ENCODE peak calls at places on chromosomes 5 and 9, in four cellular contexts. P is mesenchymal stem cell, X is IMR-90, A is PC-3. O is an unnamed sample.

GRCh38 chr5:1734271-1734907 is 65.2 kb downstream of the MRPL36 start:
- DNase-seq in P (no peak), X (no peak), A (no peak), O (no peak)

GRCh38 chr5:1167728-1168709 is 33.4 kb upstream of the SLC6A19 start:
- DNase-seq in P (peak), X (peak), A (peak), O (peak)

GRCh38 chr5:83255268-83255667 is 177.9 kb downstream of the XRCC4 start:
- DNase-seq in P (no peak), X (peak), A (peak), O (no peak)

GRCh38 chr5:167295686-167296015 is 995.8 kb upstream of the WWC1 start:
- DNase-seq in P (no peak), X (no peak), A (no peak), O (no peak)

GRCh38 chr9:826500-827280 is 14.8 kb upstream of the DMRT1 start:
- DNase-seq in P (no peak), X (no peak), A (no peak), O (no peak)

GRCh38 chr9:13529321-13530104 is 250.0 kb upstream of the MPDZ start:
- DNase-seq in P (no peak), X (no peak), A (no peak), O (no peak)

GRCh38 chr9:130206579-130206978 is 34.4 kb downstream of the NCS1 start:
- DNase-seq in P (no peak), X (no peak), A (no peak), O (no peak)

GRCh38 chr5:125868035-125868434 is 555.2 kb upstream of the GRAMD2B start:
- DNase-seq in P (no peak), X (no peak), A (no peak), O (no peak)

DNA sequence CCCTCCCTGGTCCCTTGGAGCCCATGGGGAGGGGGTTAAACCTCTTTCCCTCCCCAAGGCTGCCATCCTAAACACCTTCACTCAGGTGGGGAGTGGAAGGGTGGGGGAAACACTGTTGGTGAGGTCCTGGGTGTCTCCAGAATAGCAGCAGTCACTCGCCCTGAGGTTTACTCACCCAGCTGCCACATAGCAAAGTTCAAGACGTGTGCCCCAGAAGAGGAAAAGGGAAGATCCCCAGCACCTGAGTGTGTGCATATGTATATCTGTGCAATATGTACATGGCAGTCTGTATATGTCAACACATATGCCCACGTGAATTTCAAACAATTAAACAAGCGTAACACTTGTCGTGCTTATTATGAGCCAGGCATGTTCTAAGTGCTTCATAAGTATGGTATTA is 31.3 kb upstream of the SMU1 start:
- DNase-seq in P (no peak), X (no peak), A (no peak), O (no peak)
- H2AFZ ChIP-seq in P (no peak), X (no peak), A (no peak), O (no peak)

DNA sequence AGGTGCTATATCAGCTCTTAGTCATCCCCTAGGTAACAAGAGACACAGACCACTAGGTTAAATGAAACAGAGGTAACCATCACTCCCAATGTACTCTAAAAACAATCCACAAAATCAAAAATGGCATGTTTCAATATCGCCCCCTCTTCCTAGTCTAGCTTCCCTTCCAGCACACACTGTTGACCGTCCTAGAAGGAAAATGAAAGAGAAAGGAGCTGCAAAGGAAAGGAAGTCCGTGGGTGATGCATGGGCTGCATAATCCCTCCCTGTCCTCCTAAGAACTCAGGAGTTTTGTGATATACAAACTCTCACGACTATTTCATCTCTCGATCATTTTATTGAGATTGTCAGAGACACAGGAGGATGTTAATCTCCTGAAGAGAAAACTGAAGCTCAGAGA is 101.6 kb downstream of the RFK start:
- DNase-seq in P (no peak), X (no peak), A (no peak), O (no peak)
- H2AFZ ChIP-seq in P (no peak), X (no peak), A (no peak), O (no peak)

DNA sequence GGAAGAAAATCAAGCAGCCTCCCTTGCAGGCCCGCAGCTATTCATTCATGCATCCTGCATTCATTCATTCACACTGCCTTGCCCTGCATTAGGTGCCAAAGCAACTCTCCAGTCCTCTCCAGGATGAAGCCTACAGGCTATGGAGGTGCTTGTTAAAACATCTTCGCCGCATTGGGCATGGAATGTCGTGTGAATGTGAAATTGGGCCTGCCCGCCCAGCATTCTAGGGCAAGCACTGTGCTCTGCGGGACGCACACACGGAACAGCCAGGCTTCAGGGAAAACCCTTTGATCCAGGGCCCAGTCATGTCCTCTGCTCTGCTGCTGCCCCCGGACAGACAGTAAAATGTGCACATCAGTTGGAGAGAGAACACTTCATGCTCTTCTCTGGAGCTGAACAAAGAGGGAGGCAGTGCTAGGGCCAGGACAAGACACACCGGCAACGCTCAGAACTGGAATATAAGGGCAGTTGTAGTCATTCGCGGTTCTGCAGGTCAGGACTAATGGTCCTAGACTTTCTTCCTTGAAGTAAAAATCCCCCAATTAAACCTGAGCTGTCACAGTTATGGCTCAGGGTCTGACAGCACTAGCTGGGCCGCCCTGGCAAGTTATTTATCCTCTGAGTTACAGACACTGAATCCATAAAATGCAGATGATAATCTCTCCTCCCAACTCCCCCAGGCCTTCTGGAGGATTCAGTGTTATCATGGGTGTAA is 165.9 kb downstream of the COL23A1 start:
- DNase-seq in P (no peak), X (no peak), A (no peak), O (no peak)
- H2AFZ ChIP-seq in P (no peak), X (no peak), A (no peak), O (no peak)

DNA sequence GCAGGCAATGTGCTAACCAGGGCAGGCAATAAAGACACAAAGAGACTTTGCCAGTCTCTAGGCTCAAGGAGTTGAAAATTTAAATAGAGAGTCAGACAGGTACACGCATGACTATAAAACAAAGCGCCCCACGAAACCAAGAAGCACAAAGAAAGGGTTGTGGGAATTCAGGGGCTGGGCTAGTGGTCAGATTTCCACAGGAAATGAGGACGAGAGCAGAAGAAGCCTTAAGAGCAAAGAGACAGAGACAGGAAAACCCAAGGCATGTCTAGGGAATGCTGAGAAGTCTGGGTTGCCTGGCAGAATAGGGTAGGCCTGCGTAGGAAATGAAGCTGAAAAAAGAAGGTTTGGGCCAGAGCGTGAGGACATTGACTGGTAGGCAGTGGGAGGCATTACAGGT is 51.6 kb downstream of the SLC1A3 start:
- DNase-seq in P (no peak), X (peak), A (no peak), O (no peak)
- H2AFZ ChIP-seq in P (no peak), X (peak), A (peak), O (no peak)

GRCh38 chr5:54876-55569 is 36.9 kb upstream of the PLEKHG4B start:
- DNase-seq in P (no peak), X (no peak), A (no peak), O (no peak)

GRCh38 chr5:53381-54174 is 38.4 kb upstream of the PLEKHG4B start:
- DNase-seq in P (peak), X (peak), A (peak), O (no peak)

GRCh38 chr5:51500-51823 is 40.5 kb upstream of the PLEKHG4B start:
- DNase-seq in P (no peak), X (no peak), A (no peak), O (no peak)

GRCh38 chr5:56561-57290 is 35.2 kb upstream of the PLEKHG4B start:
- DNase-seq in P (peak), X (peak), A (peak), O (peak)

DNA sequence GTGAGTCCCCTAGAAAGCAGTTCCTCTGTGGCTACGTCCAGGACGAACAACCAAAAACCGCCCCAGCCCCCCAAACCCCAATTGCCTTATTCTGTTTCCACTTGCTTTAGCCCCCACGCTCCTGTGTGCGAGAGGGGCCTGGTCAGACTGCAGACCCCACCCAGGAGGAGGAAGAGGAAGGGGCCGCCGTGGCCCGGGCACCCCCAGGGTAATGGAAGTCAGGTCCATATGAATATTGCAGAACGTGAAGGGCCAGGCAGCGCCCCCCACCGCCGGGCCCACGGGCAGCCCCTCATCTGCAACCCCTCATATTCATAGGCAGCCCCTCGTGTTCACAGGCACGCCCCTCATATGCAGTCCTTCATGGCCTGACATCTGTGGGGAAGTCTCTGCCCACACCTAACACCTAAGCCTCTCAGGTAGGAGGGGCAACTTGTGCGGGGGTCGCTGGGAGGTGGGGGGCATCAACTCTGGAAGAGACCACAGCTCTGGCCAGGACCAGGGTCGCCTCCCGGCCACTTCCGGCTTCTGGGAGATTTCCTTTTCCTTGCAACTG is 37.7 kb upstream of the PLEKHG4B start:
- DNase-seq in P (no peak), X (no peak), A (no peak), O (no peak)
- H2AFZ ChIP-seq in P (peak), X (peak), A (peak), O (no peak)